ENCODE peak calls at places on chromosome 13, in six cellular contexts. One of them, this sample, is unnamed.

GRCh38 chr13:111963031-111963430 is 103.9 kb upstream of the SOX1 start:
- DNase-seq in GM23338: no peak
- DNase-seq in hepatocyte: no peak
- DNase-seq in SK-N-SH: no peak
- DNase-seq in OCI-LY7: no peak
- DNase-seq in GM23248: no peak
- DNase-seq in this sample: no peak

GRCh38 chr13:43732726-43733125 is 54.0 kb downstream of the ENOX1 start:
- DNase-seq in hepatocyte: no peak
- DNase-seq in GM23338: no peak
- DNase-seq in GM23248: no peak
- DNase-seq in OCI-LY7: no peak
- DNase-seq in SK-N-SH: no peak
- DNase-seq in this sample: no peak

GRCh38 chr13:43411741-43412140 is 375.0 kb downstream of the ENOX1 start:
- DNase-seq in GM23248: no peak
- DNase-seq in GM23338: no peak
- DNase-seq in hepatocyte: no peak
- DNase-seq in OCI-LY7: no peak
- DNase-seq in SK-N-SH: no peak
- DNase-seq in this sample: no peak

GRCh38 chr13:111398196-111398595 is 77.8 kb downstream of the TEX29 start:
- DNase-seq in GM23338: no peak
- DNase-seq in GM23248: no peak
- DNase-seq in SK-N-SH: no peak
- DNase-seq in hepatocyte: no peak
- DNase-seq in OCI-LY7: no peak
- DNase-seq in this sample: no peak

GRCh38 chr13:80556291-80556690 is 215.4 kb upstream of the SPRY2 start:
- DNase-seq in GM23248: no peak
- DNase-seq in OCI-LY7: no peak
- DNase-seq in hepatocyte: no peak
- DNase-seq in SK-N-SH: no peak
- DNase-seq in GM23338: no peak
- DNase-seq in this sample: no peak

GRCh38 chr13:31409678-31410356 is 210.0 kb downstream of the B3GLCT start:
- DNase-seq in hepatocyte: peak; percentile 20
- DNase-seq in OCI-LY7: peak; percentile 78
- DNase-seq in SK-N-SH: no peak
- DNase-seq in GM23248: peak; percentile 53
- DNase-seq in GM23338: peak; percentile 52
- DNase-seq in this sample: peak; percentile 11

GRCh38 chr13:108560092-108560491 is 69.3 kb upstream of the MYO16 start:
- DNase-seq in hepatocyte: no peak
- DNase-seq in OCI-LY7: no peak
- DNase-seq in GM23338: no peak
- DNase-seq in GM23248: no peak
- DNase-seq in SK-N-SH: no peak
- DNase-seq in this sample: no peak

GRCh38 chr13:41506312-41506711 is 49.0 kb downstream of the RGCC start:
- DNase-seq in OCI-LY7: no peak
- DNase-seq in GM23248: no peak
- DNase-seq in SK-N-SH: no peak
- DNase-seq in hepatocyte: no peak
- DNase-seq in GM23338: no peak
- DNase-seq in this sample: no peak

GRCh38 chr13:20462921-20463320 is 62.7 kb downstream of the CRYL1 start:
- DNase-seq in hepatocyte: no peak
- DNase-seq in GM23338: no peak
- DNase-seq in GM23248: no peak
- DNase-seq in SK-N-SH: no peak
- DNase-seq in OCI-LY7: no peak
- DNase-seq in this sample: no peak
- H2AFZ ChIP-seq in hepatocyte: no peak overlapping the region
- H2AFZ ChIP-seq in GM23338: peak overlapping the region; percentile 3
- H2AFZ ChIP-seq in GM23248: no peak overlapping the region
- H2AFZ ChIP-seq in SK-N-SH: no peak overlapping the region
- H2AFZ ChIP-seq in OCI-LY7: no peak overlapping the region
- H2AFZ ChIP-seq in this sample: no peak overlapping the region

DNA sequence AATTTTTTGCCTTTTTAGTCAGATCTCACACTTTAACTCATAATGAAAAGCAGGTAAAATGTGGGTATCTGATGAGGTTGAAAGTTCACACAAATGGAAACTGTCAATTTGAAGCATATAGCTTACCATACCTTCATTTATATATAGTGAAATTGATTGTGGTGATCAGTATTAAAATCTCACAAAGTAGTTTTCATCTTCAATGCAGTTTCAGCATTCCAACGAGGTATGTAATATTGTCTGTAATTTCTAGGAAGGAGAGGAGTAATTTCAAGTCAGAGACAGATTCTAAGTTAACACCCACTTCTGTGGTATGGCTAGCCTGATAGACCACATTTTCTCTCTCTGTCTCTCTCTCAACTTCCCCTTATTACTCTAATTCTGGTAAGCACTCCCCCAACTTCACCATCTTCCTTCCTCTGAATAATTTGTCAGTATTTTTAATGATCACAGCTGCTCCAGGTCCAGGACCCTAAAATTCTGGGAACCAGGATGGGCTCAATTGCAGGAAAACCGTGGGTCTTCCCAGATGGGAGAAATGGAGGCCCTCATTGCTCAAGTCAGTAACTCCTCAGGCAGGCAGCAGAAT is 455.7 kb downstream of the FGF9 start:
- DNase-seq in hepatocyte: no peak
- DNase-seq in OCI-LY7: no peak
- DNase-seq in GM23248: no peak
- DNase-seq in GM23338: no peak
- DNase-seq in SK-N-SH: no peak
- DNase-seq in this sample: no peak
- TF ChIP-seq EZH2phosphoT487 in hepatocyte: no peak
- TF ChIP-seq EZH2phosphoT487 in OCI-LY7: no peak
- TF ChIP-seq EZH2phosphoT487 in GM23248: no peak
- TF ChIP-seq EZH2phosphoT487 in GM23338: no peak
- TF ChIP-seq EZH2phosphoT487 in SK-N-SH: no peak
- TF ChIP-seq EZH2phosphoT487 in this sample: no peak

GRCh38 chr13:61575941-61576340 is 160.3 kb upstream of the PCDH20 start:
- DNase-seq in SK-N-SH: no peak
- DNase-seq in GM23248: no peak
- DNase-seq in OCI-LY7: no peak
- DNase-seq in GM23338: no peak
- DNase-seq in hepatocyte: no peak
- DNase-seq in this sample: no peak
- H2AFZ ChIP-seq in SK-N-SH: no peak overlapping the region
- H2AFZ ChIP-seq in GM23248: no peak overlapping the region
- H2AFZ ChIP-seq in OCI-LY7: no peak overlapping the region
- H2AFZ ChIP-seq in GM23338: no peak overlapping the region
- H2AFZ ChIP-seq in hepatocyte: no peak overlapping the region
- H2AFZ ChIP-seq in this sample: no peak overlapping the region

GRCh38 chr13:113804017-113804702 is 45.1 kb downstream of the TMEM255B start:
- DNase-seq in OCI-LY7: no peak
- DNase-seq in GM23248: no peak
- DNase-seq in GM23338: no peak
- DNase-seq in hepatocyte: no peak
- DNase-seq in SK-N-SH: no peak
- DNase-seq in this sample: peak; percentile 4

GRCh38 chr13:113804703-113805430 is 45.8 kb downstream of the TMEM255B start:
- DNase-seq in SK-N-SH: no peak
- DNase-seq in GM23338: peak; percentile 45
- DNase-seq in hepatocyte: no peak
- DNase-seq in OCI-LY7: no peak
- DNase-seq in GM23248: no peak
- DNase-seq in this sample: no peak

GRCh38 chr13:113805431-113806103 is 46.5 kb downstream of the TMEM255B start:
- DNase-seq in hepatocyte: no peak
- DNase-seq in SK-N-SH: no peak
- DNase-seq in GM23248: no peak
- DNase-seq in OCI-LY7: no peak
- DNase-seq in GM23338: no peak
- DNase-seq in this sample: no peak

GRCh38 chr13:113806526-113806925 is 47.5 kb downstream of the TMEM255B start:
- DNase-seq in hepatocyte: no peak
- DNase-seq in OCI-LY7: no peak
- DNase-seq in GM23248: no peak
- DNase-seq in SK-N-SH: no peak
- DNase-seq in GM23338: no peak
- DNase-seq in this sample: no peak

GRCh38 chr13:113806104-113806471 is 47.1 kb downstream of the TMEM255B start:
- DNase-seq in hepatocyte: no peak
- DNase-seq in GM23338: no peak
- DNase-seq in GM23248: no peak
- DNase-seq in SK-N-SH: no peak
- DNase-seq in OCI-LY7: no peak
- DNase-seq in this sample: no peak
- TF ChIP-seq EZH2phosphoT487 in hepatocyte: no peak
- TF ChIP-seq EZH2phosphoT487 in GM23338: no peak
- TF ChIP-seq EZH2phosphoT487 in GM23248: no peak
- TF ChIP-seq EZH2phosphoT487 in SK-N-SH: no peak
- TF ChIP-seq EZH2phosphoT487 in OCI-LY7: no peak
- TF ChIP-seq EZH2phosphoT487 in this sample: no peak

DNA sequence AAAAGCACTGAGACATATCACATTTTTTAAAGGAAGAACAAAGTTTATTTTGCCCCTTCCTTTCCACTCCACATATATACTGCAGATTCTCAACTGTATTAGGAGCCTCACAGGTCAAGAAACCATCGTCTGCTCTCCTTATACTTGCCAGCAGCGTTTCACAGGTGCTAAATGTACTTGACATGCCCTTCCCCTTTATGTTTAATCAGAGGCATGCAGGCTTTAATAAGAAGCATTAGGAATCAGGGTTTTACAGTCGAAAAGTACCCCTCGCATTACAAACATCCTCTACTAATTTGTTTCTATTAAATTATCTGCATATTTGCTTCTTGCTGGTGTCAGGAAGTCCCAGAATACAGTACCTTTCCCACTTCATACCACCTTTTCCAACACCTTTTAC is 3.7 kb upstream of the RAP2A start:
- DNase-seq in SK-N-SH: no peak
- DNase-seq in OCI-LY7: no peak
- DNase-seq in hepatocyte: no peak
- DNase-seq in GM23248: no peak
- DNase-seq in GM23338: no peak
- DNase-seq in this sample: no peak
- H2AFZ ChIP-seq in SK-N-SH: no peak overlapping the region
- H2AFZ ChIP-seq in OCI-LY7: no peak overlapping the region
- H2AFZ ChIP-seq in hepatocyte: no peak overlapping the region
- H2AFZ ChIP-seq in GM23248: peak overlapping the region; percentile 92
- H2AFZ ChIP-seq in GM23338: no peak overlapping the region
- H2AFZ ChIP-seq in this sample: no peak overlapping the region